ENCODE peak calls at places on chromosomes 11 and 22, in seven cellular contexts. T, J, V, B, R, F and Z are unnamed samples.

GRCh38 chr11:12143461-12144258 is 33.3 kb downstream of the MICAL2 start:
- DNase-seq in T (no peak), B (no peak), R (no peak), F (no peak), J (no peak), V (peak; percentile 65), Z (no peak)

GRCh38 chr11:86574493-86575207 is 97.8 kb downstream of the ME3 start:
- DNase-seq in V (no peak), B (no peak), J (no peak), T (no peak), R (no peak), F (peak; percentile 74), Z (no peak)

GRCh38 chr11:121930004-121930965 is 185.7 kb downstream of the BLID start:
- DNase-seq in J (no peak), V (no peak), B (no peak), F (peak; percentile 77), R (no peak), T (peak; percentile 12), Z (no peak)

GRCh38 chr22:33544707-33545106 is 375.6 kb downstream of the LARGE1 start:
- DNase-seq in J (no peak), R (no peak), T (no peak), B (no peak), V (no peak), F (no peak), Z (no peak)

GRCh38 chr11:122204206-122204605 is 88.2 kb upstream of the BLID start:
- DNase-seq in T (no peak), V (no peak), R (no peak), B (no peak), F (no peak), J (no peak), Z (no peak)

GRCh38 chr11:56093008-56093407 is at the start of gene OR8I2:
- DNase-seq in F (no peak), R (no peak), B (no peak), V (no peak), J (no peak), T (no peak), Z (no peak)

GRCh38 chr22:34950480-34950879 is 115.5 kb upstream of the ISX start:
- DNase-seq in J (no peak), F (no peak), B (no peak), R (no peak), T (peak; percentile 64), V (no peak), Z (no peak)

GRCh38 chr22:25942989-25943411 is 201.0 kb downstream of the MYO18B start:
- DNase-seq in B (no peak), T (no peak), R (no peak), V (no peak), J (no peak), F (no peak), Z (no peak)

GRCh38 chr11:494761-495536 is 12.1 kb downstream of the RNH1 start:
- DNase-seq in R (no peak), T (no peak), V (no peak), F (no peak), B (no peak), J (no peak), Z (no peak)

GRCh38 chr11:11400635-11401232 is 47.7 kb upstream of the CSNK2A3 start:
- DNase-seq in R (no peak), T (peak; percentile 75), B (peak; percentile 12), V (no peak), F (no peak), J (no peak), Z (no peak)

GRCh38 chr11:2097356-2097997 is 41.7 kb downstream of the IGF2 start:
- DNase-seq in B (no peak), T (peak; percentile 86), V (peak; percentile 28), F (no peak), J (peak; percentile 74), R (peak; percentile 33), Z (peak; percentile 48)

GRCh38 chr22:24359452-24360120 is 67.8 kb upstream of the ADORA2A start:
- DNase-seq in R (no peak), B (no peak), F (no peak), V (no peak), J (no peak), T (no peak), Z (no peak)

GRCh38 chr11:86161373-86162255 is 82.9 kb upstream of the EED start:
- DNase-seq in T (no peak), J (no peak), V (no peak), F (no peak), B (no peak), R (no peak), Z (no peak)

GRCh38 chr11:57913713-57914704 is 109.7 kb upstream of the OR9Q1 start:
- DNase-seq in J (no peak), R (no peak), V (no peak), F (peak; percentile 72), T (no peak), B (no peak), Z (no peak)

GRCh38 chr11:56910046-56910753 is 78.5 kb upstream of the OR5AK2 start:
- DNase-seq in J (no peak), V (peak; percentile 16), B (no peak), T (no peak), R (no peak), F (peak; percentile 34), Z (no peak)

GRCh38 chr22:35534091-35534490 is 6.5 kb upstream of the RASD2 start:
- DNase-seq in R (no peak), B (no peak), T (no peak), J (no peak), F (no peak), V (no peak), Z (no peak)

GRCh38 chr11:61783717-61784505 is 8.5 kb downstream of the TMEM258 start:
- DNase-seq in F (no peak), V (no peak), J (no peak), B (no peak), T (no peak), R (no peak), Z (no peak)

GRCh38 chr11:109390752-109391151 is 31.2 kb upstream of the C11orf87 start:
- DNase-seq in F (no peak), R (no peak), J (no peak), T (peak; percentile 54), B (no peak), V (no peak), Z (no peak)

GRCh38 chr22:30294066-30294465 is 4.8 kb upstream of the CASTOR1 start:
- DNase-seq in F (no peak), V (no peak), J (no peak), B (no peak), R (no peak), T (no peak), Z (no peak)

GRCh38 chr11:46247090-46247489 is 30.4 kb upstream of the CREB3L1 start:
- DNase-seq in B (no peak), F (no peak), R (no peak), T (no peak), V (no peak), J (no peak), Z (no peak)

GRCh38 chr11:93000511-93001476 is 31.3 kb downstream of the MTNR1B start:
- DNase-seq in V (no peak), R (no peak), F (no peak), B (peak; percentile 87), T (no peak), J (no peak), Z (no peak)

GRCh38 chr11:134636071-134636470 is 224.0 kb upstream of the B3GAT1 start:
- DNase-seq in T (no peak), B (no peak), R (no peak), F (no peak), V (no peak), J (no peak), Z (no peak)

GRCh38 chr11:17548444-17548843 is 1.4 kb downstream of the OTOG start:
- DNase-seq in F (no peak), B (no peak), R (no peak), V (no peak), T (peak; percentile 85), J (no peak), Z (no peak)
- TF ChIP-seq CTCF in F (no peak), B (peak; percentile 22), R (peak; percentile 65), V (no peak), T (peak; percentile 59), J (no peak), Z (no peak)

GRCh38 chr22:17491090-17491489 is 72.2 kb upstream of the SLC25A18 start:
- DNase-seq in B (no peak), F (no peak), V (no peak), T (no peak), J (no peak), R (no peak), Z (no peak)

GRCh38 chr22:17492247-17492646 is 71.1 kb upstream of the SLC25A18 start:
- DNase-seq in B (no peak), V (no peak), R (no peak), J (no peak), T (no peak), F (no peak), Z (no peak)

GRCh38 chr22:17501679-17502285 is 61.5 kb upstream of the SLC25A18 start:
- DNase-seq in R (no peak), F (no peak), J (no peak), T (peak; percentile 81), V (peak; percentile 9), B (peak; percentile 69), Z (no peak)

GRCh38 chr22:17493384-17493981 is 69.8 kb upstream of the SLC25A18 start:
- DNase-seq in V (no peak), B (no peak), F (no peak), J (peak; percentile 66), T (peak; percentile 40), R (no peak), Z (no peak)

DNA sequence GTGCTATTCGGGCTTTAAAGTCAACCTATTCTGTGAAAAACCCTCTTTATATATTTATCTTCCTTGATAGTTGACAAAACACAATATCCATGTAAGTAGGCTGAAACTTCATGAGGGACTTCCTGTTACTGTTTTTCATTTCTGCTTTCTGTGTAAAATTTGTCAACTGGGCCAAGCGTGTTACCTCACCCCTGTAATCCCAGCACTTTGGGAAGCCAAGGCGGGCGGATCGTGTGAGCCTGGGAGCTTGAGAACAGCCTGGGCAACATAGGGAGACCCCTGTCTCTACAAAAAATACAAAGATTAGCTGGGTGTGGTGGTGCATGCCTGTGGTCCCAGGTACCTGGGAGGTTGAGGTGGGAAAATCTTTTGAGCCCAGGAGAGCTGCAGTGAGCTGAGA is 66.5 kb upstream of the SLC25A18 start:
- DNase-seq in R (no peak), V (no peak), J (no peak), F (no peak), B (no peak), T (no peak), Z (no peak)
- H3K36me3 ChIP-seq in R (peaks cover 8% of the 10 kb centered on the region), V (no peaks in the 10 kb centered on the region), J (no peaks in the 10 kb centered on the region), F (no peaks in the 10 kb centered on the region), B (no peaks in the 10 kb centered on the region), T (peaks cover 13% of the 10 kb centered on the region), Z (no peaks in the 10 kb centered on the region)

GRCh38 chr11:35167451-35167954 is 28.5 kb downstream of the CD44 start:
- DNase-seq in T (no peak), J (peak; percentile 75), F (no peak), B (no peak), V (no peak), R (no peak), Z (no peak)
- TF ChIP-seq POLR2AphosphoS5 in T (no peak), J (peak; percentile 78), F (peak; percentile 12), B (no peak), V (peak; percentile 57), R (no peak), Z (no peak)

GRCh38 chr11:67401495-67402191 is at the start of gene PPP1CA:
- DNase-seq in J (peak; percentile 95), F (peak; percentile 97), V (peak; percentile 93), R (peak; percentile 64), B (peak; percentile 53), T (peak; percentile 92), Z (peak; percentile 93)
- TF ChIP-seq CTCF in J (peak; percentile 48), F (peak; percentile 74), V (peak; percentile 42), R (no peak), B (peak; percentile 33), T (peak; percentile 43), Z (no peak)

GRCh38 chr22:37734402-37734700 is 37.5 kb downstream of the TRIOBP start:
- DNase-seq in J (no peak), T (no peak), V (no peak), F (no peak), B (no peak), R (no peak), Z (no peak)
- H3K36me3 ChIP-seq in J (no peaks in the 10 kb centered on the region), T (no peaks in the 10 kb centered on the region), V (no peaks in the 10 kb centered on the region), F (no peaks in the 10 kb centered on the region), B (no peaks in the 10 kb centered on the region), R (no peaks in the 10 kb centered on the region), Z (no peaks in the 10 kb centered on the region)